ENCODE peak calls at places on chromosomes 2 and 18, in nine cellular contexts. N is GM12891, J is thoracic aorta, V is LoVo, W is EL, K is posterior cingulate gyrus, E is hypothalamus, Q is NCI-H1048, U is activated T-cell treated with anti-CD3 and anti-CD28 coated beads for 1 hour. M is an unnamed sample.
A peak's percentile ranks its signal among the peaks of the same experiment; 100 is the strongest.

GRCh38 chr2:94997981-94998920 is 27.3 kb upstream of the MAL start:
- DNase-seq in J (no peak), N (no peak), K (peak; percentile 88), Q (no peak), V (no peak), U (no peak), E (no peak), W (no peak), M (no peak)

GRCh38 chr2:149466635-149467034 is 120.9 kb downstream of the MMADHC start:
- DNase-seq in U (no peak), N (no peak), V (no peak), W (peak; percentile 57), J (no peak), K (no peak), E (no peak), Q (no peak), M (no peak)

GRCh38 chr18:48410095-48410920 is 1.1 kb upstream of the ZBTB7C start:
- DNase-seq in Q (peak; percentile 65), U (peak; percentile 54), J (peak; percentile 76), V (peak; percentile 93), N (peak; percentile 79), W (peak; percentile 86), K (peak; percentile 98), E (peak; percentile 60), M (peak; percentile 46)

GRCh38 chr2:195150819-195151218 is 506.2 kb upstream of the SLC39A10 start:
- DNase-seq in K (no peak), E (no peak), J (no peak), N (no peak), Q (no peak), W (no peak), U (no peak), V (no peak), M (no peak)

GRCh38 chr2:20188851-20189250 is 36.1 kb downstream of the SDC1 start:
- DNase-seq in U (no peak), E (no peak), N (no peak), Q (no peak), K (no peak), W (no peak), J (no peak), V (no peak), M (no peak)

GRCh38 chr18:69954719-69955118 is 7.0 kb upstream of the CD226 start:
- DNase-seq in W (no peak), U (no peak), K (no peak), Q (no peak), N (no peak), E (no peak), J (no peak), V (no peak), M (no peak)

GRCh38 chr18:58186258-58186948 is 142.4 kb downstream of the NEDD4L start:
- DNase-seq in K (peak; percentile 85), N (no peak), V (peak; percentile 53), W (peak; percentile 95), U (no peak), J (no peak), E (no peak), Q (no peak), M (no peak)

GRCh38 chr2:47031909-47032668 is 116.5 kb upstream of the MCFD2 start:
- DNase-seq in U (no peak), Q (no peak), K (no peak), V (no peak), J (no peak), N (no peak), W (no peak), E (no peak), M (no peak)

GRCh38 chr2:15092691-15093090 is 460.2 kb downstream of the LRATD1 start:
- DNase-seq in K (no peak), V (no peak), J (no peak), W (peak; percentile 20), E (no peak), Q (no peak), N (no peak), U (no peak), M (no peak)

GRCh38 chr2:240595381-240596079 is 9.0 kb downstream of the CAPN10 start:
- DNase-seq in K (peak; percentile 79), Q (no peak), J (no peak), N (peak; percentile 75), U (no peak), E (no peak), W (no peak), V (no peak), M (no peak)

GRCh38 chr18:5295231-5295920 is at the start of gene ZBTB14:
- DNase-seq in E (peak; percentile 54), V (peak; percentile 71), U (peak; percentile 49), J (no peak), Q (peak; percentile 44), K (peak; percentile 93), W (peak; percentile 47), N (peak; percentile 53), M (no peak)

GRCh38 chr2:102790086-102790453 is 28.2 kb downstream of the TMEM182 start:
- DNase-seq in U (no peak), K (no peak), N (no peak), E (no peak), Q (no peak), V (no peak), W (no peak), J (no peak), M (no peak)

GRCh38 chr2:4135765-4136164 is 432.4 kb downstream of the DCDC2C start:
- DNase-seq in N (no peak), U (no peak), K (no peak), E (no peak), V (no peak), J (no peak), Q (no peak), W (no peak), M (no peak)

GRCh38 chr18:42048150-42048549 is 93.1 kb downstream of the PIK3C3 start:
- DNase-seq in K (no peak), U (no peak), W (peak; percentile 89), Q (no peak), J (no peak), E (no peak), V (no peak), N (no peak), M (no peak)

GRCh38 chr2:53859354-53860159 is at the start of gene GPR75:
- DNase-seq in K (peak; percentile 97), J (no peak), V (no peak), Q (no peak), N (no peak), W (peak; percentile 14), U (no peak), E (peak; percentile 30), M (no peak)

M was measured in GOT3.